ENCODE peak calls at places on chromosome 17, in four cellular contexts. H is MM.1S, A is endodermal cell, G is IMR-90. K is an unnamed sample.

GRCh38 chr17:76736349-76737081 is 616 bp downstream of the SRSF2 start:
- DNase-seq in A (peak; percentile 86), G (peak; percentile 60), H (peak; percentile 40), K (peak; percentile 70)

GRCh38 chr17:77892031-77892430 is 66.5 kb upstream of the TNRC6C start:
- DNase-seq in H (no peak), G (no peak), A (no peak), K (no peak)

GRCh38 chr17:4556996-4557395 is 1.8 kb upstream of the MYBBP1A start:
- DNase-seq in H (no peak), A (no peak), G (no peak), K (no peak)

GRCh38 chr17:74566132-74566753 is 1.1 kb downstream of the CD300H start:
- DNase-seq in A (peak; percentile 93), G (no peak), H (peak; percentile 26), K (peak; percentile 59)

GRCh38 chr17:77489898-77490265 is 349.1 kb downstream of the SEC14L1 start:
- DNase-seq in H (no peak), A (peak; percentile 43), G (no peak), K (no peak)

GRCh38 chr17:40307001-40307690 is 1.8 kb upstream of the RARA start:
- DNase-seq in H (no peak), G (no peak), A (peak; percentile 82), K (peak; percentile 49)

GRCh38 chr17:57875109-57876022 is 25.5 kb upstream of the MRPS23 start:
- DNase-seq in G (peak; percentile 99), H (peak; percentile 88), A (peak; percentile 96), K (peak; percentile 40)

GRCh38 chr17:56887552-56888467 is 26.0 kb downstream of the TRIM25 start:
- DNase-seq in A (no peak), G (peak; percentile 12), H (no peak), K (no peak)

GRCh38 chr17:70021726-70022125 is 53.3 kb upstream of the KCNJ16 start:
- DNase-seq in H (no peak), G (peak; percentile 7), A (no peak), K (no peak)

GRCh38 chr17:29148257-29148789 is 31.9 kb downstream of the MYO18A start:
- DNase-seq in H (peak; percentile 24), A (no peak), G (no peak), K (no peak)

GRCh38 chr17:61465550-61466237 is 13.5 kb downstream of the TBX4 start:
- DNase-seq in A (peak; percentile 52), G (no peak), H (no peak), K (no peak)

GRCh38 chr17:82740906-82741759 is 5.7 kb downstream of the FN3K start:
- DNase-seq in G (no peak), A (no peak), H (no peak), K (no peak)

GRCh38 chr17:56125830-56126819 is 27.1 kb upstream of the ANKFN1 start:
- DNase-seq in G (peak; percentile 74), H (no peak), A (peak; percentile 76), K (peak; percentile 61)

GRCh38 chr17:37750768-37751466 is 6.1 kb upstream of the HNF1B start:
- DNase-seq in A (no peak), H (no peak), G (no peak), K (no peak)

GRCh38 chr17:57541472-57542394 is 203.4 kb downstream of the CCDC182 start:
- DNase-seq in A (no peak), G (peak; percentile 50), H (no peak), K (no peak)

GRCh38 chr17:80795090-80795609 is 196.5 kb upstream of the CHMP6 start:
- DNase-seq in H (no peak), G (no peak), A (peak; percentile 26), K (no peak)
- H3K27ac ChIP-seq in H (no peak overlapping the region), G (peak overlapping the region; percentile 92), A (no peak overlapping the region), K (no peak overlapping the region)

DNA sequence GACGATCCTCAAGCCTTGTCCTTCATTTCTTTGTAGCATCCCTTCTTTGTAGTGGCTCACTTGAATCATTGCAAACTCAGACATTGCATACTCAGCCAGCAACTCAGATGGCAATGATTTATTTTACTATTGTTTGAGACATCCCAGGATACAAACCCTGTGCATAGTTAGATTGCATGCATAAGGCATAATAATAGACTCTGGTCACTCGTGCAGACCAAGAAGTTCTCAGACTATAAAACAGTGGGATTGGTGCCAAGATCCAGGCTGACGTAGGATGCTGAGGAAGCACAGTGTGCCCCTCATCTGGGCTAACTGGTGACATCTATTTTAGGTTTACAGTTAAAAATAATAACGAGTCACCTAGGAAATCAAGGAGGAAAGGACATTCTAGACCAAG is 142.3 kb downstream of the PMP22 start:
- DNase-seq in H (no peak), A (no peak), G (no peak), K (no peak)
- H3K9ac ChIP-seq in H (no peak overlapping the region), A (no peak overlapping the region), G (no peak overlapping the region), K (no peak overlapping the region)

GRCh38 chr17:78920528-78920927 is 4.7 kb downstream of the TIMP2 start:
- DNase-seq in G (no peak), A (no peak), H (no peak), K (no peak)

GRCh38 chr17:78918979-78919378 is 6.2 kb downstream of the TIMP2 start:
- DNase-seq in H (no peak), G (no peak), A (no peak), K (no peak)

GRCh38 chr17:78919816-78920516 is 5.2 kb downstream of the TIMP2 start:
- DNase-seq in G (no peak), H (no peak), A (no peak), K (no peak)

GRCh38 chr17:78915872-78916632 is 9.1 kb downstream of the TIMP2 start:
- DNase-seq in A (no peak), G (no peak), H (no peak), K (no peak)

GRCh38 chr17:78917451-78918307 is 7.5 kb downstream of the TIMP2 start:
- DNase-seq in A (no peak), G (no peak), H (no peak), K (no peak)
- H3K27ac ChIP-seq in A (no peak overlapping the region), G (no peak overlapping the region), H (no peak overlapping the region), K (no peak overlapping the region)

GRCh38 chr17:17849147-17849820 is 12.5 kb upstream of the SREBF1 start:
- DNase-seq in G (no peak), A (peak; percentile 72), H (no peak), K (peak; percentile 92)
- H3K9ac ChIP-seq in G (no peak overlapping the region), A (no peak overlapping the region), H (no peak overlapping the region), K (peak overlapping the region; percentile 27)

GRCh38 chr17:31050948-31051347 is 43.8 kb upstream of the NF1 start:
- DNase-seq in G (no peak), A (peak; percentile 22), H (no peak), K (no peak)

GRCh38 chr17:31052187-31052889 is 42.4 kb upstream of the NF1 start:
- DNase-seq in G (peak; percentile 96), A (peak; percentile 48), H (no peak), K (no peak)

GRCh38 chr17:31048780-31049179 is 46.0 kb upstream of the NF1 start:
- DNase-seq in G (peak; percentile 24), H (no peak), A (no peak), K (no peak)

GRCh38 chr17:31053076-31053475 is 41.7 kb upstream of the NF1 start:
- DNase-seq in A (peak; percentile 14), H (no peak), G (no peak), K (no peak)

GRCh38 chr17:31051517-31051916 is 43.3 kb upstream of the NF1 start:
- DNase-seq in G (no peak), A (no peak), H (no peak), K (no peak)
- H3K27ac ChIP-seq in G (no peak overlapping the region), A (no peak overlapping the region), H (no peak overlapping the region), K (no peak overlapping the region)

GRCh38 chr17:79465011-79466006 is 145.5 kb downstream of the RBFOX3 start:
- DNase-seq in A (no peak), G (no peak), H (no peak), K (no peak)
- H3K9ac ChIP-seq in A (no peak overlapping the region), G (no peak overlapping the region), H (no peak overlapping the region), K (no peak overlapping the region)

K was measured in DND-41.